ENCODE peak calls at places on chromosomes 6 and 20, in four cellular contexts. A is Daoy; K is MM.1S; U is CD4-positive, alpha-beta T cell. E is an unnamed sample.

GRCh38 chr6:136058852-136059251 is 191.3 kb downstream of the MTFR2 start:
- DNase-seq in A (no peak), K (no peak), U (no peak), E (no peak)

GRCh38 chr6:23532227-23532626 is 593.8 kb upstream of the NRSN1 start:
- DNase-seq in A (no peak), K (no peak), U (no peak), E (no peak)

GRCh38 chr6:2959909-2960719 is 11.3 kb downstream of the SERPINB6 start:
- DNase-seq in A (peak), K (no peak), U (no peak), E (no peak)

GRCh38 chr20:57580478-57581201 is 19.7 kb downstream of the PCK1 start:
- DNase-seq in A (no peak), K (no peak), U (no peak), E (no peak)

GRCh38 chr6:168416531-168416930 is 24.5 kb upstream of the SMOC2 start:
- DNase-seq in A (no peak), K (no peak), U (no peak), E (no peak)

GRCh38 chr6:127539292-127539691 is 20.2 kb upstream of the MTCL3 start:
- DNase-seq in A (no peak), K (peak), U (no peak), E (no peak)

GRCh38 chr6:150301871-150302800 is 66.7 kb upstream of the IYD start:
- DNase-seq in A (peak), K (no peak), U (no peak), E (no peak)

GRCh38 chr6:119071576-119071975 is 6.9 kb downstream of the FAM184A start:
- DNase-seq in A (no peak), K (no peak), U (no peak), E (no peak)

GRCh38 chr6:130309028-130309427 is 56.8 kb upstream of the TMEM200A start:
- DNase-seq in A (no peak), K (no peak), U (no peak), E (no peak)

GRCh38 chr6:6585003-6585311 is 3.6 kb upstream of the LY86 start:
- DNase-seq in A (no peak), K (no peak), U (no peak), E (no peak)

GRCh38 chr6:139062921-139063320 is 34.4 kb downstream of the ABRACL start:
- DNase-seq in A (no peak), K (no peak), U (no peak), E (no peak)

GRCh38 chr6:144350176-144350575 is 65.0 kb downstream of the UTRN start:
- DNase-seq in A (no peak), K (peak), U (no peak), E (no peak)

GRCh38 chr20:57654998-57655811 is 35.0 kb upstream of the ZBP1 start:
- DNase-seq in A (no peak), K (no peak), U (no peak), E (no peak)

GRCh38 chr20:25273541-25274358 is 25.9 kb downstream of the PYGB start:
- DNase-seq in A (no peak), K (no peak), U (no peak), E (no peak)

GRCh38 chr20:4694076-4694475 is 27.6 kb upstream of the PRND start:
- DNase-seq in A (no peak), K (no peak), U (no peak), E (no peak)

GRCh38 chr6:30743099-30744053 is 889 bp upstream of the FLOT1 start:
- DNase-seq in A (no peak), K (peak), U (no peak), E (peak)

GRCh38 chr20:48787861-48788375 is 39.9 kb downstream of the PREX1 start:
- DNase-seq in A (peak), K (no peak), U (no peak), E (no peak)

GRCh38 chr6:107128577-107128976 is 13.3 kb upstream of the BEND3 start:
- DNase-seq in A (no peak), K (no peak), U (no peak), E (no peak)

GRCh38 chr20:13147971-13148370 is 73.1 kb upstream of the ISM1 start:
- DNase-seq in A (no peak), K (no peak), U (no peak), E (no peak)

GRCh38 chr6:12291083-12291784 is 1.1 kb downstream of the EDN1 start:
- DNase-seq in A (peak), K (no peak), U (no peak), E (no peak)

GRCh38 chr6:32195902-32196681 is 3.6 kb upstream of the GPSM3 start:
- DNase-seq in A (peak), K (peak), U (no peak), E (peak)

GRCh38 chr6:48744948-48745347 is 634.0 kb upstream of the PTCHD4 start:
- DNase-seq in A (no peak), K (no peak), U (no peak), E (no peak)